ENCODE peak calls at places on chromosomes 11 and 22, in five cellular contexts. R, O, F, D and K are unnamed samples.

GRCh38 chr11:15852179-15852578 is 504.2 kb downstream of the SOX6 start:
- DNase-seq in R (no peak), O (peak; percentile 45), F (no peak), D (peak; percentile 69), K (peak; percentile 3)

GRCh38 chr22:21951931-21952465 is 650 bp downstream of the PPM1F start:
- DNase-seq in R (no peak), O (peak; percentile 65), F (no peak), D (peak; percentile 16), K (no peak)

GRCh38 chr11:94973099-94973968 is at the start of the genes CWC15 and KDM4D:
- DNase-seq in R (peak; percentile 96), O (peak; percentile 98), F (peak; percentile 83), D (peak; percentile 97), K (peak; percentile 52)

GRCh38 chr11:44556735-44557409 is 8.6 kb upstream of the CD82 start:
- DNase-seq in R (no peak), O (peak; percentile 87), F (no peak), D (peak; percentile 82), K (no peak)

GRCh38 chr11:118605116-118605867 is 2.1 kb upstream of the PHLDB1 start:
- DNase-seq in R (no peak), O (peak; percentile 98), F (no peak), D (no peak), K (no peak)

GRCh38 chr11:131109256-131109655 is 193.0 kb upstream of the SNX19 start:
- DNase-seq in R (no peak), O (peak; percentile 40), F (no peak), D (no peak), K (no peak)

GRCh38 chr22:21982338-21982965 is at the start of gene TOP3B:
- DNase-seq in R (peak; percentile 93), O (peak; percentile 92), F (peak; percentile 74), D (peak; percentile 67), K (no peak)

GRCh38 chr11:33358150-33358831 is 101.1 kb downstream of the HIPK3 start:
- DNase-seq in R (no peak), O (no peak), F (no peak), D (no peak), K (no peak)

GRCh38 chr11:12291313-12291712 is 86.1 kb upstream of the PARVA start:
- DNase-seq in R (peak; percentile 8), O (no peak), F (no peak), D (no peak), K (no peak)

GRCh38 chr22:43925433-43926348 is 2.1 kb downstream of the PNPLA3 start:
- DNase-seq in R (no peak), O (peak; percentile 4), F (no peak), D (no peak), K (no peak)

GRCh38 chr22:44363214-44363979 is 50.6 kb upstream of the SHISAL1 start:
- DNase-seq in R (no peak), O (peak; percentile 98), F (no peak), D (no peak), K (no peak)

GRCh38 chr11:18171377-18172000 is 1.1 kb upstream of the MRGPRX4 start:
- DNase-seq in R (no peak), O (peak; percentile 62), F (no peak), D (peak; percentile 60), K (no peak)

GRCh38 chr11:44805596-44805995 is 78.8 kb downstream of the TSPAN18 start:
- DNase-seq in R (no peak), O (no peak), F (no peak), D (no peak), K (no peak)

GRCh38 chr22:48488611-48489456 is 1338.8 kb downstream of the BRD1 start:
- DNase-seq in R (no peak), O (no peak), F (no peak), D (no peak), K (no peak)

GRCh38 chr11:16738949-16739262 is 459 bp downstream of the C11orf58 start:
- DNase-seq in R (peak; percentile 11), O (no peak), F (no peak), D (no peak), K (peak; percentile 9)

GRCh38 chr11:100031973-100032372 is 655.1 kb upstream of the ARHGAP42 start:
- DNase-seq in R (no peak), O (no peak), F (no peak), D (no peak), K (no peak)

GRCh38 chr11:14029971-14030531 is 67.5 kb downstream of the SPON1 start:
- DNase-seq in R (no peak), O (peak; percentile 7), F (no peak), D (peak; percentile 53), K (peak; percentile 12)

GRCh38 chr11:57190548-57190947 is 8.8 kb downstream of the LRRC55 start:
- DNase-seq in R (no peak), O (no peak), F (no peak), D (no peak), K (no peak)

GRCh38 chr22:42857845-42858481 is 890 bp upstream of the ARFGAP3 start:
- DNase-seq in R (no peak), O (no peak), F (no peak), D (no peak), K (no peak)

GRCh38 chr11:114348200-114349191 is 51.8 kb downstream of the C11orf71 start:
- DNase-seq in R (no peak), O (peak; percentile 88), F (no peak), D (peak; percentile 91), K (no peak)

GRCh38 chr11:115581871-115582639 is 77.8 kb upstream of the CADM1 start:
- DNase-seq in R (no peak), O (peak; percentile 25), F (no peak), D (peak; percentile 55), K (no peak)

GRCh38 chr11:17734986-17735822 is 623 bp downstream of the KCNC1 start:
- DNase-seq in R (peak; percentile 65), O (peak; percentile 94), F (no peak), D (no peak), K (no peak)

GRCh38 chr11:28463826-28464225 is 355.6 kb downstream of the METTL15 start:
- DNase-seq in R (no peak), O (peak; percentile 38), F (no peak), D (no peak), K (no peak)

GRCh38 chr11:65311197-65311631 is 3.5 kb upstream of the CDC42EP2 start:
- DNase-seq in R (no peak), O (no peak), F (no peak), D (no peak), K (no peak)